ENCODE peak calls at places on chromosome 5, in five cellular contexts. F is NCI-H1417, K is nucleus accumbens, A is RWPE1, D is HS-5. G is an unnamed sample.

GRCh38 chr5:142785211-142785610 is 15.0 kb downstream of the ARHGAP26 start:
- DNase-seq in D (no peak), A (no peak), K (no peak), F (no peak), G (no peak)

GRCh38 chr5:12023614-12024241 is 119.5 kb upstream of the CTNND2 start:
- DNase-seq in A (peak; percentile 8), F (peak; percentile 35), D (peak; percentile 49), K (no peak), G (peak; percentile 65)

GRCh38 chr5:112338681-112339337 is 80.3 kb downstream of the EPB41L4A start:
- DNase-seq in A (peak; percentile 47), D (no peak), F (peak; percentile 15), K (no peak), G (peak; percentile 1)

GRCh38 chr5:127400946-127401670 is 110.5 kb downstream of the MEGF10 start:
- DNase-seq in K (no peak), F (no peak), A (no peak), D (no peak), G (no peak)

GRCh38 chr5:60163762-60164161 is 270.2 kb upstream of the PDE4D start:
- DNase-seq in F (no peak), K (no peak), A (no peak), D (no peak), G (no peak)

GRCh38 chr5:150491876-150492275 is 16.1 kb upstream of the NDST1 start:
- DNase-seq in D (no peak), A (no peak), F (no peak), K (no peak), G (no peak)

GRCh38 chr5:59813761-59814562 is 79.6 kb downstream of the PDE4D start:
- DNase-seq in K (no peak), D (peak; percentile 78), A (peak; percentile 54), F (peak; percentile 41), G (peak; percentile 20)

GRCh38 chr5:179334017-179334765 is 11.1 kb downstream of the ADAMTS2 start:
- DNase-seq in K (no peak), D (no peak), F (no peak), A (no peak), G (no peak)

GRCh38 chr5:132677191-132677590 is 3.4 kb downstream of the IL4 start:
- DNase-seq in K (no peak), A (peak; percentile 98), F (no peak), D (peak; percentile 71), G (no peak)

GRCh38 chr5:138597660-138598400 is 22.6 kb upstream of the HSPA9 start:
- DNase-seq in A (no peak), D (no peak), F (no peak), K (no peak), G (no peak)

GRCh38 chr5:4572297-4572696 is 567.8 kb upstream of the ADAMTS16 start:
- DNase-seq in F (no peak), K (no peak), A (no peak), D (no peak), G (no peak)

GRCh38 chr5:58060971-58061370 is 398.9 kb downstream of the PLK2 start:
- DNase-seq in A (no peak), D (peak; percentile 53), K (no peak), F (no peak), G (no peak)

GRCh38 chr5:38753776-38754175 is 92.0 kb upstream of the OSMR start:
- DNase-seq in D (no peak), F (no peak), A (no peak), K (no peak), G (no peak)

GRCh38 chr5:10564838-10565784 is 1.2 kb downstream of the ANKRD33B start:
- DNase-seq in A (no peak), F (peak; percentile 55), D (no peak), K (no peak), G (no peak)

GRCh38 chr5:147803941-147804717 is 21.6 kb upstream of the JAKMIP2 start:
- DNase-seq in A (no peak), D (no peak), K (no peak), F (no peak), G (no peak)

GRCh38 chr5:84450617-84451414 is 66.1 kb upstream of the EDIL3 start:
- DNase-seq in F (no peak), A (peak; percentile 24), D (no peak), K (no peak), G (no peak)

GRCh38 chr5:180787025-180787424 is 15.6 kb downstream of the MGAT1 start:
- DNase-seq in K (no peak), F (no peak), D (no peak), A (no peak), G (no peak)

GRCh38 chr5:149550267-149550582 is 1.0 kb downstream of the CSNK1A1 start:
- DNase-seq in D (no peak), F (no peak), K (no peak), A (peak; percentile 54), G (peak; percentile 62)

GRCh38 chr5:145981612-145982571 is 45.5 kb downstream of the SH3RF2 start:
- DNase-seq in F (peak; percentile 0), D (no peak), K (no peak), A (no peak), G (no peak)

GRCh38 chr5:99721487-99721886 is 792.7 kb upstream of the CHD1 start:
- DNase-seq in D (no peak), K (no peak), F (no peak), A (no peak), G (no peak)

GRCh38 chr5:129852747-129853352 is 51.4 kb upstream of the CHSY3 start:
- DNase-seq in A (peak; percentile 84), D (peak; percentile 45), K (peak; percentile 77), F (peak; percentile 47), G (peak; percentile 85)

GRCh38 chr5:8981496-8981895 is 564.4 kb downstream of the SEMA5A start:
- DNase-seq in F (no peak), K (no peak), A (no peak), D (no peak), G (no peak)

GRCh38 chr5:55636711-55637110 is 75.4 kb downstream of the SLC38A9 start:
- DNase-seq in F (no peak), D (no peak), K (no peak), A (peak; percentile 41), G (no peak)

GRCh38 chr5:55897905-55898304 is 46.7 kb downstream of the IL31RA start:
- DNase-seq in A (no peak), K (no peak), D (peak; percentile 93), F (no peak), G (no peak)

GRCh38 chr5:144254552-144254951 is 83.9 kb downstream of the KCTD16 start:
- DNase-seq in F (no peak), D (no peak), K (no peak), A (no peak), G (no peak)